ENCODE peak calls at places on chromosome 13, in nine cellular contexts. One of them, this sample, is unnamed.

GRCh38 chr13:66803759-66804456 is 426.2 kb downstream of the PCDH9 start:
- DNase-seq in left lung: no peak
- DNase-seq in EL: no peak
- DNase-seq in NCI-H1092 treated with DMSO at 0.1 percent for 48 hours: peak; percentile 71
- DNase-seq in occipital lobe: no peak
- DNase-seq in upper lobe of right lung: no peak
- DNase-seq in DMS153: no peak
- DNase-seq in HFF-Myc: no peak
- DNase-seq in left ventricle myocardium inferior: no peak
- DNase-seq in this sample: no peak

GRCh38 chr13:76622336-76623045 is 263.7 kb downstream of the KCTD12 start:
- DNase-seq in HFF-Myc: no peak
- DNase-seq in NCI-H1092 treated with DMSO at 0.1 percent for 48 hours: no peak
- DNase-seq in DMS153: no peak
- DNase-seq in left ventricle myocardium inferior: peak; percentile 19
- DNase-seq in occipital lobe: no peak
- DNase-seq in upper lobe of right lung: no peak
- DNase-seq in left lung: no peak
- DNase-seq in EL: no peak
- DNase-seq in this sample: no peak

GRCh38 chr13:107373551-107373950 is 805.6 kb upstream of the ARGLU1 start:
- DNase-seq in NCI-H1092 treated with DMSO at 0.1 percent for 48 hours: peak; percentile 79
- DNase-seq in EL: no peak
- DNase-seq in left lung: no peak
- DNase-seq in HFF-Myc: no peak
- DNase-seq in DMS153: peak; percentile 43
- DNase-seq in left ventricle myocardium inferior: no peak
- DNase-seq in upper lobe of right lung: no peak
- DNase-seq in occipital lobe: peak; percentile 5
- DNase-seq in this sample: no peak

GRCh38 chr13:112932971-112933370 is 36.0 kb upstream of the MCF2L start:
- DNase-seq in left lung: no peak
- DNase-seq in occipital lobe: no peak
- DNase-seq in EL: no peak
- DNase-seq in left ventricle myocardium inferior: no peak
- DNase-seq in upper lobe of right lung: no peak
- DNase-seq in NCI-H1092 treated with DMSO at 0.1 percent for 48 hours: no peak
- DNase-seq in DMS153: no peak
- DNase-seq in HFF-Myc: no peak
- DNase-seq in this sample: no peak

GRCh38 chr13:75738841-75739240 is 102.7 kb downstream of the LMO7 start:
- DNase-seq in left ventricle myocardium inferior: no peak
- DNase-seq in occipital lobe: no peak
- DNase-seq in DMS153: no peak
- DNase-seq in left lung: no peak
- DNase-seq in upper lobe of right lung: no peak
- DNase-seq in NCI-H1092 treated with DMSO at 0.1 percent for 48 hours: no peak
- DNase-seq in HFF-Myc: no peak
- DNase-seq in EL: no peak
- DNase-seq in this sample: no peak

GRCh38 chr13:43878897-43879322 is 630 bp downstream of the CCDC122 start:
- DNase-seq in upper lobe of right lung: peak; percentile 90
- DNase-seq in HFF-Myc: no peak
- DNase-seq in EL: peak; percentile 83
- DNase-seq in left lung: peak; percentile 89
- DNase-seq in occipital lobe: peak; percentile 48
- DNase-seq in DMS153: peak; percentile 22
- DNase-seq in NCI-H1092 treated with DMSO at 0.1 percent for 48 hours: no peak
- DNase-seq in left ventricle myocardium inferior: peak; percentile 76
- DNase-seq in this sample: peak; percentile 90

GRCh38 chr13:29892149-29892548 is 41.7 kb upstream of the UBL3 start:
- DNase-seq in left ventricle myocardium inferior: no peak
- DNase-seq in occipital lobe: peak; percentile 18
- DNase-seq in NCI-H1092 treated with DMSO at 0.1 percent for 48 hours: peak; percentile 71
- DNase-seq in HFF-Myc: no peak
- DNase-seq in upper lobe of right lung: no peak
- DNase-seq in DMS153: peak; percentile 50
- DNase-seq in left lung: no peak
- DNase-seq in EL: no peak
- DNase-seq in this sample: no peak

GRCh38 chr13:110136660-110137585 is 170.0 kb downstream of the COL4A1 start:
- DNase-seq in left ventricle myocardium inferior: no peak
- DNase-seq in occipital lobe: peak; percentile 27
- DNase-seq in DMS153: no peak
- DNase-seq in upper lobe of right lung: no peak
- DNase-seq in HFF-Myc: no peak
- DNase-seq in EL: no peak
- DNase-seq in NCI-H1092 treated with DMSO at 0.1 percent for 48 hours: no peak
- DNase-seq in left lung: no peak
- DNase-seq in this sample: no peak

GRCh38 chr13:33379597-33379996 is 94.0 kb upstream of the STARD13 start:
- DNase-seq in HFF-Myc: no peak
- DNase-seq in NCI-H1092 treated with DMSO at 0.1 percent for 48 hours: no peak
- DNase-seq in DMS153: peak; percentile 24
- DNase-seq in upper lobe of right lung: no peak
- DNase-seq in EL: no peak
- DNase-seq in left lung: no peak
- DNase-seq in occipital lobe: no peak
- DNase-seq in left ventricle myocardium inferior: no peak
- DNase-seq in this sample: no peak

GRCh38 chr13:34124912-34125311 is 307.0 kb downstream of the RFC3 start:
- DNase-seq in upper lobe of right lung: no peak
- DNase-seq in left ventricle myocardium inferior: no peak
- DNase-seq in HFF-Myc: no peak
- DNase-seq in DMS153: peak; percentile 99
- DNase-seq in occipital lobe: no peak
- DNase-seq in NCI-H1092 treated with DMSO at 0.1 percent for 48 hours: peak; percentile 96
- DNase-seq in left lung: no peak
- DNase-seq in EL: no peak
- DNase-seq in this sample: no peak

GRCh38 chr13:40457844-40458243 is 208.6 kb downstream of the FOXO1 start:
- DNase-seq in EL: no peak
- DNase-seq in left lung: no peak
- DNase-seq in occipital lobe: no peak
- DNase-seq in NCI-H1092 treated with DMSO at 0.1 percent for 48 hours: no peak
- DNase-seq in upper lobe of right lung: no peak
- DNase-seq in left ventricle myocardium inferior: no peak
- DNase-seq in DMS153: no peak
- DNase-seq in HFF-Myc: no peak
- DNase-seq in this sample: no peak

GRCh38 chr13:48443442-48444208 is 30.7 kb upstream of the LPAR6 start:
- DNase-seq in left ventricle myocardium inferior: no peak
- DNase-seq in DMS153: no peak
- DNase-seq in occipital lobe: no peak
- DNase-seq in HFF-Myc: no peak
- DNase-seq in NCI-H1092 treated with DMSO at 0.1 percent for 48 hours: no peak
- DNase-seq in EL: no peak
- DNase-seq in upper lobe of right lung: no peak
- DNase-seq in left lung: no peak
- DNase-seq in this sample: no peak

GRCh38 chr13:93227906-93228801 is 1.5 kb downstream of the GPC6 start:
- DNase-seq in EL: peak; percentile 88
- DNase-seq in upper lobe of right lung: peak; percentile 72
- DNase-seq in HFF-Myc: no peak
- DNase-seq in DMS153: peak; percentile 76
- DNase-seq in NCI-H1092 treated with DMSO at 0.1 percent for 48 hours: peak; percentile 92
- DNase-seq in occipital lobe: peak; percentile 72
- DNase-seq in left ventricle myocardium inferior: peak; percentile 33
- DNase-seq in left lung: peak; percentile 52
- DNase-seq in this sample: peak; percentile 42

GRCh38 chr13:32802159-32802558 is 214.1 kb upstream of the KL start:
- DNase-seq in EL: no peak
- DNase-seq in left ventricle myocardium inferior: no peak
- DNase-seq in DMS153: no peak
- DNase-seq in left lung: no peak
- DNase-seq in HFF-Myc: no peak
- DNase-seq in NCI-H1092 treated with DMSO at 0.1 percent for 48 hours: no peak
- DNase-seq in occipital lobe: no peak
- DNase-seq in upper lobe of right lung: no peak
- DNase-seq in this sample: no peak

GRCh38 chr13:100515410-100515800 is 73.2 kb downstream of the GGACT start:
- DNase-seq in EL: no peak
- DNase-seq in NCI-H1092 treated with DMSO at 0.1 percent for 48 hours: no peak
- DNase-seq in left ventricle myocardium inferior: no peak
- DNase-seq in DMS153: no peak
- DNase-seq in occipital lobe: no peak
- DNase-seq in left lung: no peak
- DNase-seq in upper lobe of right lung: no peak
- DNase-seq in HFF-Myc: no peak
- DNase-seq in this sample: no peak

GRCh38 chr13:44136693-44137268 is 236.8 kb upstream of the SERP2 start:
- DNase-seq in occipital lobe: no peak
- DNase-seq in left ventricle myocardium inferior: no peak
- DNase-seq in HFF-Myc: no peak
- DNase-seq in DMS153: no peak
- DNase-seq in EL: peak; percentile 22
- DNase-seq in left lung: no peak
- DNase-seq in NCI-H1092 treated with DMSO at 0.1 percent for 48 hours: no peak
- DNase-seq in upper lobe of right lung: no peak
- DNase-seq in this sample: no peak

GRCh38 chr13:39350461-39350881 is 252.5 kb downstream of the LHFPL6 start:
- DNase-seq in left ventricle myocardium inferior: peak; percentile 53
- DNase-seq in HFF-Myc: no peak
- DNase-seq in occipital lobe: no peak
- DNase-seq in upper lobe of right lung: no peak
- DNase-seq in left lung: no peak
- DNase-seq in EL: no peak
- DNase-seq in NCI-H1092 treated with DMSO at 0.1 percent for 48 hours: no peak
- DNase-seq in DMS153: no peak
- DNase-seq in this sample: no peak

GRCh38 chr13:41645313-41645712 is 188.0 kb downstream of the RGCC start:
- DNase-seq in occipital lobe: no peak
- DNase-seq in left lung: no peak
- DNase-seq in upper lobe of right lung: no peak
- DNase-seq in HFF-Myc: peak; percentile 38
- DNase-seq in NCI-H1092 treated with DMSO at 0.1 percent for 48 hours: no peak
- DNase-seq in left ventricle myocardium inferior: no peak
- DNase-seq in EL: peak; percentile 85
- DNase-seq in DMS153: no peak
- DNase-seq in this sample: peak; percentile 50

GRCh38 chr13:97005631-97006262 is 11.5 kb upstream of the OXGR1 start:
- DNase-seq in occipital lobe: no peak
- DNase-seq in left lung: no peak
- DNase-seq in HFF-Myc: no peak
- DNase-seq in upper lobe of right lung: no peak
- DNase-seq in EL: peak; percentile 62
- DNase-seq in NCI-H1092 treated with DMSO at 0.1 percent for 48 hours: no peak
- DNase-seq in left ventricle myocardium inferior: no peak
- DNase-seq in DMS153: no peak
- DNase-seq in this sample: no peak

GRCh38 chr13:95100525-95101121 is 200.6 kb downstream of the ABCC4 start:
- DNase-seq in occipital lobe: no peak
- DNase-seq in HFF-Myc: peak; percentile 20
- DNase-seq in left ventricle myocardium inferior: no peak
- DNase-seq in upper lobe of right lung: no peak
- DNase-seq in left lung: no peak
- DNase-seq in NCI-H1092 treated with DMSO at 0.1 percent for 48 hours: no peak
- DNase-seq in DMS153: peak; percentile 50
- DNase-seq in EL: peak; percentile 89
- DNase-seq in this sample: no peak

GRCh38 chr13:27273658-27274425 is 3.2 kb downstream of the RASL11A start:
- DNase-seq in left lung: no peak
- DNase-seq in left ventricle myocardium inferior: no peak
- DNase-seq in upper lobe of right lung: no peak
- DNase-seq in DMS153: no peak
- DNase-seq in EL: no peak
- DNase-seq in occipital lobe: no peak
- DNase-seq in HFF-Myc: no peak
- DNase-seq in NCI-H1092 treated with DMSO at 0.1 percent for 48 hours: no peak
- DNase-seq in this sample: no peak

GRCh38 chr13:106103779-106104178 is 431.7 kb downstream of the EFNB2 start:
- DNase-seq in left lung: no peak
- DNase-seq in upper lobe of right lung: no peak
- DNase-seq in occipital lobe: no peak
- DNase-seq in HFF-Myc: no peak
- DNase-seq in NCI-H1092 treated with DMSO at 0.1 percent for 48 hours: no peak
- DNase-seq in DMS153: no peak
- DNase-seq in EL: peak; percentile 88
- DNase-seq in left ventricle myocardium inferior: no peak
- DNase-seq in this sample: no peak

GRCh38 chr13:113118328-113119021 is 4.1 kb upstream of the F10 start:
- DNase-seq in HFF-Myc: no peak
- DNase-seq in left lung: peak; percentile 29
- DNase-seq in NCI-H1092 treated with DMSO at 0.1 percent for 48 hours: no peak
- DNase-seq in DMS153: no peak
- DNase-seq in left ventricle myocardium inferior: no peak
- DNase-seq in occipital lobe: no peak
- DNase-seq in upper lobe of right lung: no peak
- DNase-seq in EL: no peak
- DNase-seq in this sample: peak; percentile 25

GRCh38 chr13:97222934-97223710 is 989 bp downstream of the MBNL2 start:
- DNase-seq in NCI-H1092 treated with DMSO at 0.1 percent for 48 hours: peak; percentile 76
- DNase-seq in DMS153: no peak
- DNase-seq in occipital lobe: no peak
- DNase-seq in upper lobe of right lung: no peak
- DNase-seq in left ventricle myocardium inferior: no peak
- DNase-seq in EL: no peak
- DNase-seq in left lung: no peak
- DNase-seq in HFF-Myc: no peak
- DNase-seq in this sample: no peak

GRCh38 chr13:30730526-30730925 is 4.8 kb upstream of the ALOX5AP start:
- DNase-seq in left lung: no peak
- DNase-seq in left ventricle myocardium inferior: no peak
- DNase-seq in EL: no peak
- DNase-seq in HFF-Myc: no peak
- DNase-seq in upper lobe of right lung: no peak
- DNase-seq in occipital lobe: no peak
- DNase-seq in DMS153: no peak
- DNase-seq in NCI-H1092 treated with DMSO at 0.1 percent for 48 hours: no peak
- DNase-seq in this sample: no peak